ENCODE peak calls at places on chromosomes 12 and 14, in four cellular contexts. V, D, S and B are unnamed samples.

GRCh38 chr12:14785568-14785967 is 17.7 kb downstream of the WBP11 start:
- DNase-seq in D (no peak), S (no peak), V (no peak), B (no peak)

GRCh38 chr12:63419119-63419518 is 249.2 kb downstream of the DPY19L2 start:
- DNase-seq in V (peak; percentile 18), S (peak; percentile 94), D (no peak), B (no peak)

GRCh38 chr14:93458234-93458633 is 27.5 kb downstream of the UNC79 start:
- DNase-seq in V (no peak), S (no peak), D (no peak), B (no peak)

GRCh38 chr14:68979021-68979721 is at the start of gene ACTN1:
- DNase-seq in V (peak; percentile 89), S (peak; percentile 98), D (peak; percentile 77), B (peak; percentile 94)

GRCh38 chr12:14885718-14886201 is at the start of gene MGP:
- DNase-seq in D (no peak), S (no peak), V (peak; percentile 25), B (no peak)

GRCh38 chr12:28622416-28622815 is 432.2 kb downstream of the CCDC91 start:
- DNase-seq in S (peak; percentile 58), D (no peak), V (no peak), B (no peak)

GRCh38 chr12:61385771-61386170 is 874.4 kb upstream of the USP15 start:
- DNase-seq in V (no peak), D (no peak), S (peak; percentile 77), B (no peak)

GRCh38 chr12:89556976-89557375 is 31.1 kb upstream of the POC1B start:
- DNase-seq in V (no peak), S (no peak), D (no peak), B (peak; percentile 16)

GRCh38 chr12:1523046-1523445 is 71.3 kb downstream of the FBXL14 start:
- DNase-seq in S (no peak), D (no peak), V (no peak), B (no peak)

GRCh38 chr12:77345336-77345735 is 280.0 kb upstream of the E2F7 start:
- DNase-seq in S (no peak), V (no peak), D (no peak), B (no peak)

GRCh38 chr12:132199526-132200319 is 55.5 kb downstream of the NOC4L start:
- DNase-seq in S (no peak), D (no peak), V (no peak), B (no peak)

GRCh38 chr12:32586390-32586789 is 92.7 kb upstream of the DNM1L start:
- DNase-seq in D (no peak), V (no peak), S (peak; percentile 76), B (no peak)

GRCh38 chr14:105867961-105868599 is 341.7 kb downstream of the TMEM121 start:
- DNase-seq in D (no peak), V (no peak), S (no peak), B (no peak)

GRCh38 chr14:23984891-23985607 is 3.7 kb upstream of the DHRS4L2 start:
- DNase-seq in V (no peak), D (no peak), S (peak; percentile 94), B (no peak)

GRCh38 chr12:56724660-56724988 is 475 bp downstream of the NACA start:
- DNase-seq in V (peak; percentile 42), D (no peak), S (no peak), B (no peak)

GRCh38 chr12:131441638-131442336 is 269.1 kb upstream of the SFSWAP start:
- DNase-seq in V (no peak), S (no peak), D (no peak), B (no peak)

GRCh38 chr14:27242874-27243273 is 645.0 kb upstream of the NOVA1 start:
- DNase-seq in S (no peak), V (no peak), D (no peak), B (peak; percentile 5)

GRCh38 chr12:41034686-41035085 is 153.4 kb upstream of the PDZRN4 start:
- DNase-seq in V (no peak), S (peak; percentile 43), D (no peak), B (no peak)

GRCh38 chr14:22836301-22837058 is at the start of gene MMP14:
- DNase-seq in V (peak; percentile 75), S (peak; percentile 74), D (peak; percentile 56), B (no peak)